ENCODE peak calls at places on chromosome 1, in nine cellular contexts. B, N, U, X, K, I, G, W and T are unnamed samples.

GRCh38 chr1:63746129-63746864 is 27.5 kb upstream of the ROR1 start:
- DNase-seq in B (peak; percentile 66), N (peak; percentile 93), U (no peak), X (no peak), K (peak; percentile 99), I (no peak), G (peak; percentile 88), W (peak; percentile 71), T (no peak)

GRCh38 chr1:153353226-153353947 is 4.3 kb upstream of the S100A9 start:
- DNase-seq in B (no peak), N (peak; percentile 65), U (no peak), X (no peak), K (no peak), I (no peak), G (peak; percentile 4), W (peak; percentile 61), T (no peak)

GRCh38 chr1:47849611-47850261 is 147.4 kb downstream of the TRABD2B start:
- DNase-seq in B (no peak), N (no peak), U (no peak), X (no peak), K (no peak), I (no peak), G (no peak), W (no peak), T (no peak)

GRCh38 chr1:231626535-231626950 is at the start of gene DISC1:
- DNase-seq in B (peak; percentile 92), N (peak; percentile 97), U (peak; percentile 92), X (peak; percentile 84), K (peak; percentile 89), I (peak; percentile 83), G (peak; percentile 93), W (peak; percentile 96), T (peak; percentile 62)

GRCh38 chr1:218739426-218739825 is 394.3 kb downstream of the TGFB2 start:
- DNase-seq in B (peak; percentile 55), N (no peak), U (peak; percentile 30), X (peak; percentile 49), K (peak; percentile 24), I (no peak), G (peak; percentile 97), W (no peak), T (no peak)

GRCh38 chr1:54337928-54338327 is 68.3 kb downstream of the SSBP3 start:
- DNase-seq in B (no peak), N (no peak), U (no peak), X (no peak), K (no peak), I (no peak), G (peak; percentile 37), W (no peak), T (peak; percentile 26)

GRCh38 chr1:171984262-171984661 is 143.0 kb downstream of the DNM3 start:
- DNase-seq in B (no peak), N (no peak), U (peak; percentile 48), X (no peak), K (no peak), I (no peak), G (no peak), W (no peak), T (peak; percentile 59)

GRCh38 chr1:59743324-59744108 is 71.2 kb upstream of the HOOK1 start:
- DNase-seq in B (peak; percentile 53), N (no peak), U (no peak), X (no peak), K (no peak), I (no peak), G (peak; percentile 38), W (no peak), T (no peak)

GRCh38 chr1:211653329-211653728 is 22.1 kb downstream of the NEK2 start:
- DNase-seq in B (no peak), N (no peak), U (no peak), X (no peak), K (no peak), I (no peak), G (no peak), W (peak; percentile 50), T (no peak)

GRCh38 chr1:29279406-29279805 is 43.1 kb downstream of the PTPRU start:
- DNase-seq in B (no peak), N (no peak), U (no peak), X (no peak), K (no peak), I (no peak), G (no peak), W (no peak), T (no peak)

GRCh38 chr1:243542726-243543415 is 287.0 kb downstream of the SDCCAG8 start:
- DNase-seq in B (no peak), N (peak; percentile 46), U (no peak), X (no peak), K (no peak), I (no peak), G (no peak), W (peak; percentile 54), T (no peak)

GRCh38 chr1:38872401-38873026 is 634 bp downstream of the MYCBP start:
- DNase-seq in B (no peak), N (peak; percentile 26), U (peak; percentile 39), X (no peak), K (no peak), I (no peak), G (peak; percentile 27), W (peak; percentile 19), T (peak; percentile 27)

GRCh38 chr1:41629571-41629970 is 145.1 kb upstream of the EDN2 start:
- DNase-seq in B (no peak), N (no peak), U (no peak), X (no peak), K (peak; percentile 83), I (no peak), G (peak; percentile 51), W (no peak), T (no peak)

GRCh38 chr1:101185421-101185820 is 51.4 kb upstream of the S1PR1 start:
- DNase-seq in B (no peak), N (no peak), U (no peak), X (no peak), K (peak; percentile 50), I (no peak), G (no peak), W (no peak), T (no peak)

GRCh38 chr1:117821382-117821755 is 108.1 kb downstream of the GDAP2 start:
- DNase-seq in B (no peak), N (peak; percentile 19), U (no peak), X (no peak), K (no peak), I (no peak), G (peak; percentile 27), W (no peak), T (no peak)

GRCh38 chr1:117820694-117821381 is 108.6 kb downstream of the GDAP2 start:
- DNase-seq in B (no peak), N (no peak), U (no peak), X (no peak), K (no peak), I (no peak), G (peak; percentile 38), W (no peak), T (no peak)

GRCh38 chr1:117819301-117819700 is 110.1 kb downstream of the GDAP2 start:
- DNase-seq in B (no peak), N (no peak), U (no peak), X (no peak), K (no peak), I (no peak), G (no peak), W (no peak), T (no peak)

GRCh38 chr1:117820096-117820495 is 109.3 kb downstream of the GDAP2 start:
- DNase-seq in B (no peak), N (no peak), U (no peak), X (no peak), K (no peak), I (no peak), G (no peak), W (no peak), T (no peak)

DNA sequence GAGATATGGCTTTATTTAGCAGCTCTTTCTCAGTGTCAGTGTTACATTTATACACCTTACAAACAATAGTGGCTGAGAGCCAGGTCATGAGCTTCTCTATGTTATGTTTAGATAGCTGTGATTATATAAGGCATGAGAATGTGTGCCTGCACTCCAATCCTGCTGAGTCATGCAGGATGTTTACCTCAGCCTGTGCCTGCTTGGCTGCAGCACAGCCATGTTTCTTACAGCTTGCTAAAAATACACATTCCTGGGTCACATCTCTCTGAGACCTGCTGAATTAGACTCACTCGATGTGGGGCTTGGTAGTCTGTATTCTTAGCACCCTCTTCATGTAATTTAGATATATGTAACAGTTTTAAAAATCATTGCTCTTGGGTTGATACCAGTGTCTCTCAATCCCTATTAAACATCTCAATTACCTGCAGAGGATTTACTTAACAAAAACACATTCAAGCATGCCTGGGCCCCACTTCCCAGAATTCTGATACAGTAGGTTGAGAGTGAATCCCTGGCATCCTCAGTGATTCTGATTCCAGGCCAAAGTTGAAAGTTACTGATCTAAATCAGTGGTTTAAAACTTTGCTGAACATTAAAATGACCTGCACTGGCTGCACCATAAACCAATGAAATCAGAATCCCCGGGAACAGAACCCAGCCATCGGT is 107.5 kb downstream of the GDAP2 start:
- DNase-seq in B (peak; percentile 59), N (peak; percentile 97), U (no peak), X (no peak), K (peak; percentile 97), I (no peak), G (peak; percentile 94), W (peak; percentile 57), T (no peak)
- H3K27ac ChIP-seq in B (peak overlapping the region; percentile 45), N (peak overlapping the region; percentile 81), U (no peak overlapping the region), X (peak overlapping the region; percentile 5), K (peak overlapping the region; percentile 79), I (no peak overlapping the region), G (peak overlapping the region; percentile 95), W (no peak overlapping the region), T (peak overlapping the region; percentile 17)

GRCh38 chr1:164713446-164714204 is 154.6 kb downstream of the PBX1 start:
- DNase-seq in B (no peak), N (no peak), U (no peak), X (peak; percentile 37), K (no peak), I (no peak), G (peak; percentile 81), W (no peak), T (no peak)
- H3K4me3 ChIP-seq in B (no peak overlapping the region), N (no peak overlapping the region), U (no peak overlapping the region), X (no peak overlapping the region), K (no peak overlapping the region), I (no peak overlapping the region), G (no peak overlapping the region), W (no peak overlapping the region), T (no peak overlapping the region)

DNA sequence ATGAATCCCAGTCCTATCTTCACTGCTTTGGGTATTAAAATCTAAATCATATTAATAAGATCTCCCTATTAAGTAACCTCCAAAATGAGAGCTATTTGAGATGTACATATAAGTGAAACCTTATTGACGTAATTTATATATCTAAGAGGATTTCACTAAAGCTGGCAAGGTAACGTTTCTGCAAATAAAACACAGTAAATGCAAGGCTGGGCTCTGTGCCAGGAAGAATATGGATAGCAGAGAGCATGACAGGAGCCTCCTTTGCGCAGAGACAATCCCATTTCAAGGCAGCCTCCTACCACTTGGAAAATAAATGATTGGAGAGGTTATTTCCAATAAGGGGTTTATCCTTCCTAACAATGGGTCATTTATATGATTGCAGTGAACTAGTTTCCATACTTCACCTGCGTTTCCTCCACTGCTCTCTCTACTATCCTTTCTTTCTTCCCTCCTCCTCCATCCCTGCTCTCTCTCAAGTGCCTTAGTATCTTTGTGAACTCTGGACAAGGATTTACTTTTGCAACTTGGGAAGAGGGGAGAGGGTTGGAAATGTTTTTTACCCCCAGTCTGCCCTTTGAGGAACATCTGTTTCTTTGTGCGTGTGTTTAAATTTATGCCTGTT is 3.0 kb upstream of the NFIA start:
- DNase-seq in B (no peak), N (peak; percentile 60), U (peak; percentile 34), X (no peak), K (no peak), I (no peak), G (no peak), W (no peak), T (peak; percentile 39)
- H3K27ac ChIP-seq in B (no peak overlapping the region), N (peak overlapping the region; percentile 60), U (no peak overlapping the region), X (peak overlapping the region; percentile 97), K (no peak overlapping the region), I (no peak overlapping the region), G (peak overlapping the region; percentile 4), W (no peak overlapping the region), T (peak overlapping the region; percentile 17)

GRCh38 chr1:110337704-110338199 is 1.4 kb upstream of the RBM15 start:
- DNase-seq in B (peak; percentile 74), N (no peak), U (peak; percentile 50), X (peak; percentile 32), K (no peak), I (peak; percentile 38), G (no peak), W (peak; percentile 77), T (peak; percentile 68)
- H3K4me3 ChIP-seq in B (peak overlapping the region; percentile 31), N (peak overlapping the region; percentile 92), U (peak overlapping the region; percentile 73), X (peak overlapping the region; percentile 58), K (peak overlapping the region; percentile 98), I (peak overlapping the region; percentile 92), G (peak overlapping the region; percentile 96), W (peak overlapping the region; percentile 54), T (peak overlapping the region; percentile 45)